ENCODE peak calls at places on chromosomes 6 and 20, in five cellular contexts. E is left lung, I is body of pancreas, G is upper lobe of right lung, U is GM12878. L is an unnamed sample.
A peak's percentile ranks its signal among the peaks of the same experiment; 100 is the strongest.

GRCh38 chr6:45445749-45446454 is 68.2 kb upstream of the SUPT3H start:
- ATAC-seq in E (peak; percentile 93), I (peak; percentile 97), G (peak; percentile 92), U (no peak), L (peak; percentile 83)

GRCh38 chr6:3908961-3909360 is 59.8 kb downstream of the FAM50B start:
- ATAC-seq in E (no peak), I (no peak), G (no peak), U (no peak), L (no peak)

GRCh38 chr6:110965629-110966229 is 7.2 kb downstream of the GTF3C6 start:
- ATAC-seq in E (no peak), I (no peak), G (no peak), U (no peak), L (no peak)

GRCh38 chr6:151004415-151005024 is 139.0 kb downstream of the MTHFD1L start:
- ATAC-seq in E (peak; percentile 79), I (peak; percentile 86), G (peak; percentile 78), U (no peak), L (peak; percentile 73)

GRCh38 chr6:27303613-27304272 is 8.3 kb downstream of the POM121L2 start:
- ATAC-seq in E (no peak), I (no peak), G (no peak), U (no peak), L (no peak)

GRCh38 chr6:3355358-3356055 is 96.8 kb downstream of the PSMG4 start:
- ATAC-seq in E (peak; percentile 29), I (peak; percentile 26), G (peak; percentile 52), U (no peak), L (peak; percentile 52)

GRCh38 chr6:47265971-47266370 is 43.7 kb downstream of the TNFRSF21 start:
- ATAC-seq in E (no peak), I (no peak), G (no peak), U (no peak), L (no peak)

GRCh38 chr6:157908369-157909281 is 73.0 kb upstream of the SYNJ2 start:
- ATAC-seq in E (no peak), I (no peak), G (no peak), U (peak; percentile 78), L (no peak)

GRCh38 chr20:17816804-17817590 is 117.2 kb downstream of the BANF2 start:
- ATAC-seq in E (no peak), I (no peak), G (peak; percentile 21), U (no peak), L (no peak)

GRCh38 chr6:129359811-129360787 is 349.9 kb downstream of the ARHGAP18 start:
- ATAC-seq in E (no peak), I (no peak), G (no peak), U (no peak), L (no peak)

GRCh38 chr20:32191873-32192272 is 15.7 kb downstream of the PLAGL2 start:
- ATAC-seq in E (peak; percentile 2), I (no peak), G (no peak), U (no peak), L (no peak)

GRCh38 chr20:32191422-32191821 is 16.1 kb downstream of the PLAGL2 start:
- ATAC-seq in E (no peak), I (no peak), G (no peak), U (peak; percentile 11), L (no peak)

GRCh38 chr20:32189691-32190607 is 17.6 kb downstream of the PLAGL2 start:
- ATAC-seq in E (peak; percentile 33), I (peak; percentile 50), G (peak; percentile 60), U (peak; percentile 22), L (peak; percentile 59)

GRCh38 chr20:32189123-32189410 is 18.5 kb downstream of the PLAGL2 start:
- ATAC-seq in E (no peak), I (no peak), G (no peak), U (no peak), L (no peak)

DNA sequence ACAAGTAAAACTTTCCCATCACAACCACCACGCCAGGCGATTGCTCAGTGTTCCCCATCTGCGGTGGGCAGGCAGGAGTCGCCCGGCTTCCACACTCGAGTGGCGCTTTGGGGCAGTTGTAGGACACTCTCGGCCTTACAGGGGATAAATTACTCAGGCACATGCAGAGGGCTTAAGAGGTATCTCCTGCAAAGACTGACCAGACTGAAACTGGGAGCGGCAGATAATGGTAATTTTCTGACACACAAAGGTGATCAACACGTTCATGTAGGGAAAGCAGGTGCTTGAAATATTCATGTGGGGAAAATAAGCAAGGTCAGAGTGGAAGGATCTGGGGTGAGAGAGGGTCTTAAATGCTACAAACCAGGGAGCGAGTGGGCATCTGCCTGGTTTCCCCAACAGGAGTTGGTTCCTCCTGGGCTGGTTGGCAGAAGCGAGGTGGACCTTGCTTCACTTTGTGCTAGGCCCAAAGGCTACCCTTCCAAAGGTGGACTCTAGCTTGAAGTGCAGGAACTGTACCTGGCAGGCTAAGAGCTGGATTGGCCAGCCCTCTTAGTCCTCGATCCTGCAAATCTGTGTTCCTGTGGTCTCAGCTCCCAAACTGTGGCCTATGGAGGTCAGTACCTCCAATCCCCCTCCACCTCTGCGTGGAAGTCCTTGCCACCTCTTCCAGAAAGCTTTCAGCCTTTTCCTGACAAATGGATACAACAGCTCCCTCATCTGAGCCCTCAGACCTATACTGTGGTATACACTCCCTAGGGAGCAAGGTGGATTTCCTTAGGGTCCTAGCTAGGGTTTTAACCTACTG is 16.7 kb downstream of the PLAGL2 start:
- ATAC-seq in E (no peak), I (no peak), G (no peak), U (peak; percentile 11), L (no peak)
- H3K27ac ChIP-seq in E (peak overlapping the region; percentile 72), I (peak overlapping the region; percentile 44), G (peak overlapping the region; percentile 84), U (no peak overlapping the region), L (peak overlapping the region; percentile 88)

GRCh38 chr6:33082702-33083101 is 6.9 kb downstream of the HLA-DPB1 start:
- ATAC-seq in E (peak; percentile 78), I (peak; percentile 40), G (peak; percentile 64), U (peak; percentile 72), L (no peak)
- TF ChIP-seq CTCF in E (no peak), I (peak; percentile 30), G (peak; percentile 50), U (peak; percentile 70), L (peak; percentile 13)

GRCh38 chr6:36607782-36608386 is 13.7 kb downstream of the SRSF3 start:
- ATAC-seq in E (peak; percentile 27), I (peak; percentile 85), G (no peak), U (no peak), L (no peak)
- H3K27ac ChIP-seq in E (peak overlapping the region; percentile 42), I (peak overlapping the region; percentile 69), G (peak overlapping the region; percentile 34), U (peak overlapping the region; percentile 8), L (no peak overlapping the region)

DNA sequence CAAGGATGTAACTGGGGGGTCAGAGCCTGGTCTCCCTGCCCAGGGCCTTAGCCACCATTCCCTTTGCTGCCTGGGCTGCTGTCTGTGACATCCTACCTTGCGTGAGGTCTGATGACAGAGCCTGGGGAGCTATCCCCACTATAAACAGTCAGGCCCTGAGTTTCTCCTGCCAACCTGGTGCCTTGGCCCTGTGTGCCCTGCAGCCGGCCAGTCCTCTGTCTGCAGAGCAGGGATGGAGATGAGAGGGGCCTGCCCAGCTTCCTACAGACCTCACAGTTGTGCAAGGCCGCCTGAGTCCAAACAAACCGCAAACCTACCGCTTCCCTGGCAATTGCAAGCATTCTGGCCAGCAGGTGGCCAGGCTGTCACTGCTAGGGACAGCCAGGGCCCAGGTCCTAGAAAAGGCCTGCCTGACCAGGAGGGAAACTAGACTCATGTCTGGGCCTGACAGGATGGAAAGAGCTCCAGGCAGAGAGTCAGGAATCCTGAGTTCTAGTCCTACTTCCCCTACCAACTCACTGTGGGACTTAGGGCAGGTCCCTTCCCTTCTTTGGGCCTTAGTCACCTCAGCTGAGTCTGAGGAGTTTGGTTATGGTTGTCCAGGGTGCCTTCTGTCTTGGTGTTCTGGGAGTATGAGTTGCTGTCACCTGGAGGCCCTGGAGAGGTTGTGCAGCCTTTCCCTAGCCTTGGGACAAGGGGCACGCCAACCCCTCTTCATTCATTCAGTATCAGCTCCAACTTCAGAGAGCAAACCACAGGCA is 86.2 kb downstream of the VEGFA start:
- ATAC-seq in E (peak; percentile 73), I (peak; percentile 80), G (peak; percentile 76), U (peak; percentile 9), L (no peak)
- TF ChIP-seq CTCF in E (peak; percentile 14), I (peak; percentile 44), G (peak; percentile 39), U (peak; percentile 13), L (peak; percentile 41)

GRCh38 chr6:169265486-169266131 is 12.0 kb upstream of the THBS2 start:
- ATAC-seq in E (no peak), I (no peak), G (no peak), U (no peak), L (no peak)
- H3K27ac ChIP-seq in E (no peak overlapping the region), I (no peak overlapping the region), G (no peak overlapping the region), U (no peak overlapping the region), L (no peak overlapping the region)

GRCh38 chr6:39360378-39360777 is 37.9 kb upstream of the KCNK16 start:
- ATAC-seq in E (no peak), I (no peak), G (no peak), U (no peak), L (no peak)

GRCh38 chr6:39365281-39366074 is 43.0 kb upstream of the KCNK16 start:
- ATAC-seq in E (no peak), I (no peak), G (no peak), U (no peak), L (no peak)

GRCh38 chr6:39363280-39363679 is 40.8 kb upstream of the KCNK16 start:
- ATAC-seq in E (no peak), I (no peak), G (no peak), U (no peak), L (no peak)

GRCh38 chr6:39361657-39362486 is 39.4 kb upstream of the KCNK16 start:
- ATAC-seq in E (peak; percentile 93), I (peak; percentile 87), G (peak; percentile 93), U (peak; percentile 95), L (peak; percentile 79)

DNA sequence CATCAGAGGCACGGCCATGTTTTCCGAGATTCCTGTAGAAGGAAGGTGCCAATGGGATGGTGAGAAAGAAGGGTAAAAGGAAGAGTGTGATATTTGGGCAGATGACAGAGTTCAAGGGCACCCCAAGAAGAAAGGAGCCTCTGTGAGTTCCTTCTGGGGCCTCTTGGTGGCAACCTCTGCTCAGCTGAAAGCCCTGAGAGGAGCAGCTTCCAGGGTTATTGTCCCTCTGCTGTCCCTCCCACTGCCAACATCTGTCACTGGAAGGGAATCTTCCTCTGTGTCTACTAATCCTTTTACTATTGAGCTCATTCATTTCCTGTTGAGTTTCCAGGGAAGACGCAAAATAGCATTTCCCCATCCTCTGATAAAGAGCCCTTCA is 40.0 kb upstream of the KCNK16 start:
- ATAC-seq in E (peak; percentile 13), I (no peak), G (no peak), U (peak; percentile 82), L (no peak)
- TF ChIP-seq CTCF in E (no peak), I (no peak), G (no peak), U (peak; percentile 38), L (no peak)

DNA sequence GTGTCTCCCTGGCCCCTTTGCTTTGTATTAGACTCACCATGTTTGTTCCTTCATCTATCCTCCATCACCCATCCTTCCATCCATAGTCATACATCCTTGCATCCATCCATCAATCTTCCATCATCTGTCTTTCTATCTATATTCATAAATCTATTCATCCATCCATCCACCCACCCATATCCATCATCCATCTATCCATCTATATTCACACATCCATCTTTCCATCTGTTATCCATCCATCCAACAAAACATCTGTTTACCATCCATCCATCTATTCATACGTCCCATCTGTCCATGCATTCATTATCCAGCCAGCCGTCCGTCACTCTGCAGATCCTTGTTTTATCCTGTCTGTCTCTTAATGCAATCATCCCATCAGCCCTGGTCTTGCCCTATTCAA is 10.6 kb downstream of the DDR1 start:
- ATAC-seq in E (no peak), I (no peak), G (no peak), U (no peak), L (no peak)
- H3K27ac ChIP-seq in E (no peak overlapping the region), I (no peak overlapping the region), G (no peak overlapping the region), U (no peak overlapping the region), L (no peak overlapping the region)

L was measured in gastroesophageal sphincter.